ENCODE peak calls at places on chromosomes 4 and X, in seven cellular contexts. G is hypothalamus, L is esophagus muscularis mucosa, B is brain microvascular endothelial cell, U is T1000, X is stomach, R is choroid plexus epithelial cell. A is an unnamed sample.
A peak's percentile ranks its signal among the peaks of the same experiment; 100 is the strongest.

GRCh38 chr4:140028676-140029407 is 125.1 kb downstream of the MAML3 start:
- DNase-seq in G (no peak), L (no peak), B (no peak), U (no peak), X (no peak), R (peak; percentile 42), A (no peak)

GRCh38 chr4:141473952-141474351 is 162.4 kb upstream of the IL15 start:
- DNase-seq in G (no peak), L (no peak), B (no peak), U (no peak), X (no peak), R (no peak), A (no peak)

GRCh38 chr4:82499705-82500104 is 62.1 kb downstream of the TMEM150C start:
- DNase-seq in G (no peak), L (no peak), B (no peak), U (no peak), X (no peak), R (no peak), A (no peak)

GRCh38 chrX:2383735-2384134 is 117.0 kb downstream of the DHRSX start:
- DNase-seq in G (no peak), L (no peak), B (no peak), U (no peak), X (peak; percentile 48), R (no peak), A (no peak)

GRCh38 chr4:173426064-173426463 is 27.1 kb upstream of the SCRG1 start:
- DNase-seq in G (no peak), L (no peak), B (no peak), U (no peak), X (no peak), R (no peak), A (no peak)

GRCh38 chrX:26597981-26598380 is 382.0 kb downstream of the MAGEB5 start:
- DNase-seq in G (no peak), L (no peak), B (no peak), U (no peak), X (no peak), R (peak; percentile 43), A (no peak)

GRCh38 chrX:20515841-20516461 is 249.2 kb upstream of the RPS6KA3 start:
- DNase-seq in G (no peak), L (no peak), B (peak; percentile 77), U (no peak), X (no peak), R (peak; percentile 91), A (no peak)

GRCh38 chrX:36867143-36867542 is 141.0 kb upstream of the FAM47C start:
- DNase-seq in G (no peak), L (no peak), B (peak; percentile 0), U (no peak), X (no peak), R (peak; percentile 41), A (no peak)

GRCh38 chr4:152021788-152022438 is 261.1 kb upstream of the GATB start:
- DNase-seq in G (peak; percentile 84), L (no peak), B (no peak), U (no peak), X (no peak), R (no peak), A (no peak)

A was measured in vagina.